ENCODE peak calls at places on chromosome 22, in five cellular contexts. S, T, Z, W and E are unnamed samples.

GRCh38 chr22:45468872-45469572 is 33.7 kb upstream of the FBLN1 start:
- DNase-seq in S (no peak), T (no peak), Z (no peak), W (no peak), E (no peak)

GRCh38 chr22:37015587-37015878 is 3.7 kb downstream of the TST start:
- DNase-seq in S (no peak), T (no peak), Z (no peak), W (no peak), E (no peak)

GRCh38 chr22:41925783-41926460 is 684 bp downstream of the TNFRSF13C start:
- DNase-seq in S (no peak), T (peak; percentile 27), Z (peak; percentile 72), W (peak; percentile 65), E (peak; percentile 66)

GRCh38 chr22:18154821-18155390 is 4.9 kb downstream of the USP18 start:
- DNase-seq in S (no peak), T (no peak), Z (peak; percentile 8), W (no peak), E (no peak)

GRCh38 chr22:42177891-42178336 is 47.3 kb upstream of the CYP2D6 start:
- DNase-seq in S (no peak), T (no peak), Z (no peak), W (no peak), E (no peak)

GRCh38 chr22:32665676-32666075 is 135.8 kb upstream of the TIMP3 start:
- DNase-seq in S (no peak), T (no peak), Z (no peak), W (no peak), E (no peak)

GRCh38 chr22:29314537-29315285 is 786 bp downstream of the RASL10A start:
- DNase-seq in S (no peak), T (no peak), Z (peak; percentile 62), W (peak; percentile 24), E (no peak)

GRCh38 chr22:41908409-41909289 is 6.2 kb downstream of the SHISA8 start:
- DNase-seq in S (no peak), T (no peak), Z (no peak), W (no peak), E (no peak)

GRCh38 chr22:29190051-29190450 is 15.6 kb upstream of the EMID1 start:
- DNase-seq in S (no peak), T (no peak), Z (no peak), W (no peak), E (no peak)

GRCh38 chr22:37083914-37084313 is 25.6 kb downstream of the TMPRSS6 start:
- DNase-seq in S (no peak), T (no peak), Z (no peak), W (no peak), E (no peak)

GRCh38 chr22:29060251-29060650 is 1.4 kb downstream of the C22orf31 start:
- DNase-seq in S (no peak), T (no peak), Z (no peak), W (no peak), E (no peak)

GRCh38 chr22:42116848-42117424 is 13.7 kb downstream of the CYP2D6 start:
- DNase-seq in S (no peak), T (no peak), Z (no peak), W (no peak), E (no peak)

GRCh38 chr22:39151329-39151975 is 1.0 kb downstream of the CBX7 start:
- DNase-seq in S (no peak), T (no peak), Z (no peak), W (no peak), E (no peak)

GRCh38 chr22:35625763-35626162 is 8.6 kb upstream of the MB start:
- DNase-seq in S (no peak), T (no peak), Z (no peak), W (no peak), E (no peak)

GRCh38 chr22:30875481-30876215 is 92.9 kb downstream of the MORC2 start:
- DNase-seq in S (peak; percentile 31), T (no peak), Z (no peak), W (peak; percentile 89), E (no peak)

GRCh38 chr22:26757496-26757895 is 100.1 kb downstream of the MIAT start:
- DNase-seq in S (no peak), T (no peak), Z (no peak), W (no peak), E (no peak)

GRCh38 chr22:46368422-46368821 is 32.9 kb downstream of the TRMU start:
- DNase-seq in S (no peak), T (no peak), Z (no peak), W (no peak), E (no peak)

GRCh38 chr22:50269573-50270301 is 443 bp downstream of the MAPK11 start:
- DNase-seq in S (peak; percentile 29), T (no peak), Z (peak; percentile 85), W (no peak), E (no peak)

GRCh38 chr22:49522582-49523373 is 304.9 kb downstream of the BRD1 start:
- DNase-seq in S (no peak), T (no peak), Z (no peak), W (no peak), E (no peak)

GRCh38 chr22:46661221-46661851 is 41.1 kb downstream of the GRAMD4 start:
- DNase-seq in S (peak; percentile 50), T (no peak), Z (no peak), W (no peak), E (no peak)

GRCh38 chr22:38257170-38257569 is 15.6 kb downstream of the TMEM184B start:
- DNase-seq in S (no peak), T (no peak), Z (no peak), W (no peak), E (no peak)

GRCh38 chr22:28023036-28023435 is 104.0 kb upstream of the PITPNB start:
- DNase-seq in S (no peak), T (no peak), Z (no peak), W (peak; percentile 13), E (no peak)

GRCh38 chr22:48258108-48258705 is 1495.8 kb downstream of the TBC1D22A start:
- DNase-seq in S (no peak), T (no peak), Z (no peak), W (no peak), E (no peak)

GRCh38 chr22:47010211-47010610 is 247.8 kb downstream of the TBC1D22A start:
- DNase-seq in S (no peak), T (no peak), Z (no peak), W (no peak), E (no peak)

GRCh38 chr22:45204751-45205623 is 35.7 kb downstream of the KIAA0930 start:
- DNase-seq in S (no peak), T (no peak), Z (no peak), W (no peak), E (no peak)

GRCh38 chr22:43529954-43530863 is 118.4 kb downstream of the MPPED1 start:
- DNase-seq in S (no peak), T (no peak), Z (no peak), W (no peak), E (no peak)

GRCh38 chr22:38038426-38038825 is 18.8 kb upstream of the PICK1 start:
- DNase-seq in S (peak; percentile 88), T (no peak), Z (no peak), W (no peak), E (peak; percentile 78)

GRCh38 chr22:36227806-36228205 is 11.5 kb downstream of the APOL2 start:
- DNase-seq in S (no peak), T (no peak), Z (no peak), W (no peak), E (no peak)

GRCh38 chr22:37749223-37749622 is 52.4 kb downstream of the TRIOBP start:
- DNase-seq in S (no peak), T (no peak), Z (no peak), W (no peak), E (no peak)